ENCODE peak calls at places on chromosomes 12 and 14, in seven cellular contexts. S is PC-3, U is left ventricle myocardium inferior, Q is tibial artery, T is breast epithelium, N is thoracic aorta, Z is neuronal stem cell. Y is an unnamed sample. For H3K27me3 and H3K36me3, the result is how much of the 10 kb centered on the place peaks cover.

GRCh38 chr12:127191124-127191523 is 1075.8 kb upstream of the TMEM132C start:
- DNase-seq in S (peak), U (no peak), Q (no peak), T (no peak), N (no peak), Z (no peak), Y (no peak)

GRCh38 chr14:79551591-79551990 is 659.7 kb downstream of the DIO2 start:
- DNase-seq in S (no peak), U (no peak), Q (no peak), T (no peak), N (no peak), Z (no peak), Y (no peak)

GRCh38 chr12:122402264-122402663 is 20.2 kb downstream of the CLIP1 start:
- DNase-seq in S (no peak), U (no peak), Q (peak), T (no peak), N (no peak), Z (no peak), Y (no peak)

GRCh38 chr14:44404021-44404420 is 103.1 kb downstream of the FSCB start:
- DNase-seq in S (peak), U (no peak), Q (no peak), T (no peak), N (no peak), Z (no peak), Y (no peak)

GRCh38 chr12:88339966-88340365 is 197.9 kb downstream of the TMTC3 start:
- DNase-seq in S (no peak), U (no peak), Q (no peak), T (no peak), N (no peak), Z (no peak), Y (no peak)

GRCh38 chr12:80861636-80862378 is 75.9 kb downstream of the LIN7A start:
- DNase-seq in S (no peak), U (no peak), Q (no peak), T (no peak), N (no peak), Z (no peak), Y (no peak)

GRCh38 chr14:87529081-87529480 is 463.9 kb downstream of the GALC start:
- DNase-seq in S (no peak), U (no peak), Q (no peak), T (no peak), N (no peak), Z (no peak), Y (no peak)

GRCh38 chr14:95256011-95256775 is 63.5 kb downstream of the CLMN start:
- DNase-seq in S (no peak), U (no peak), Q (no peak), T (no peak), N (no peak), Z (no peak), Y (no peak)

GRCh38 chr14:93231129-93231979 is 24.3 kb downstream of the UBR7 start:
- DNase-seq in S (peak), U (peak), Q (no peak), T (no peak), N (no peak), Z (no peak), Y (no peak)

GRCh38 chr12:103848917-103849491 is 8.0 kb upstream of the NT5DC3 start:
- DNase-seq in S (no peak), U (no peak), Q (no peak), T (no peak), N (no peak), Z (no peak), Y (no peak)

GRCh38 chr12:100234591-100235304 is 32.1 kb downstream of the DEPDC4 start:
- DNase-seq in S (peak), U (no peak), Q (no peak), T (no peak), N (no peak), Z (no peak), Y (no peak)

GRCh38 chr12:100953217-100953616 is 158.6 kb downstream of the ANO4 start:
- DNase-seq in S (no peak), U (no peak), Q (no peak), T (no peak), N (no peak), Z (no peak), Y (no peak)

GRCh38 chr12:108683906-108684556 is 47.3 kb downstream of the CORO1C start:
- DNase-seq in S (no peak), U (no peak), Q (no peak), T (no peak), N (no peak), Z (no peak), Y (no peak)

GRCh38 chr12:98516184-98516873 is 939 bp downstream of the TMPO start:
- DNase-seq in S (peak), U (peak), Q (peak), T (peak), N (no peak), Z (peak), Y (peak)

GRCh38 chr14:77088219-77088618 is 9.8 kb upstream of the CIPC start:
- DNase-seq in S (peak), U (no peak), Q (no peak), T (peak), N (no peak), Z (no peak), Y (no peak)

GRCh38 chr14:93430889-93431670 is at the start of gene UNC79:
- DNase-seq in S (no peak), U (no peak), Q (no peak), T (no peak), N (no peak), Z (peak), Y (no peak)

GRCh38 chr12:22117551-22117950 is 71.5 kb downstream of the CMAS start:
- DNase-seq in S (no peak), U (no peak), Q (no peak), T (no peak), N (no peak), Z (no peak), Y (no peak)

GRCh38 chr14:94676495-94677238 is 64.5 kb downstream of the SERPINA3 start:
- DNase-seq in S (no peak), U (no peak), Q (peak), T (no peak), N (no peak), Z (no peak), Y (peak)

GRCh38 chr12:95787274-95787814 is 3.2 kb downstream of the NTN4 start:
- DNase-seq in S (no peak), U (no peak), Q (no peak), T (no peak), N (no peak), Z (no peak), Y (no peak)

GRCh38 chr12:95790912-95791849 is 617 bp upstream of the NTN4 start:
- DNase-seq in S (peak), U (no peak), Q (peak), T (peak), N (no peak), Z (peak), Y (peak)

GRCh38 chr12:95789126-95790024 is 1.2 kb downstream of the NTN4 start:
- DNase-seq in S (peak), U (peak), Q (peak), T (peak), N (no peak), Z (peak), Y (peak)

GRCh38 chr12:95788637-95789036 is 1.9 kb downstream of the NTN4 start:
- DNase-seq in S (peak), U (no peak), Q (no peak), T (no peak), N (no peak), Z (no peak), Y (no peak)

DNA sequence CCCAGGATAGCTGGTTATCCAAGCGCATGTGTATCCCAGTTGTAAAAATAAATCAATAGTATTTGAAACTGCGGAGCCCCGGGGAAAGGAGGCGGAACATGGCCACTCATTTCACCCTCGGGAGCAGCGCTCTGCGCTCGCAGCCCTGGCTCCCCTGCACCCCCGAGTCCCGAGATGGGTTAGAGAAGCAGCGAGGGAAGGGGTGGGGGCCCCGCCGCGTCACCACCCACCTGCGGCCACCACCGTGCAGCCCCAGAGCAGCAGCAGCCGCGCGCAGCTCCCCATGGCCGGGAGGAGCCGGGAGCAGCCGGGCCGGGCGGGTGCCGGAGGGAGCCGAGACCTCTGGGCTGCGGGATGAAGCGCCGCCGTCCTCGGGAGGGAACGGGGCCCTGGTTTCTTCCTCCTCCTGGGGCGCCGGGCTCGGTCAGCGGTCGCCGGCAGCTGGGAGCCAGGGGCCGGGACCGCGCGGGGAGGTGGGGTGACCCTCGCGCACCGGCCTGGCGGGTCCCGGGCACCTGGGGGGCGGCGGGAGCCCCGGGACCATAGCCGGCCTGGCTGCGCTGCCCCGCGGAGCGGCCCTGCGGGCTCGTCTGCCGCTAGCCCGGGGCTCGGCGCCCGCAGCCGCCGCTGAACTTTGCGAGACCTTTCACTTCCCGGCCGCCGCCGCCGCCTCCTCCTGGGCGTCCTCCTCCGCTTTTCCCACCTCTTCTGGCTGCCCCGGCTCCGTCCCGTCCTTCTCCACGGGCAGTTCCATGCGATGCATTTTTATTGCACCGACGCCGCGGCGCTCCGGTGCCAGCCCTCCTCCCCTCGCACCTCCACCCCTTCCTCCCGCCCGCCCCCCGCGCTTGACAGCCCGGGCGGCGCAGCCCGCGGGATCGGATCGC is at the start of gene NTN4:
- DNase-seq in S (peak), U (peak), Q (peak), T (peak), N (no peak), Z (peak), Y (peak)
- H3K27ac ChIP-seq in S (peak), U (peak), Q (peak), T (peak), N (peak), Z (no peak), Y (peak)

GRCh38 chr14:103104389-103104653 is 9.8 kb downstream of the EXOC3L4 start:
- DNase-seq in S (no peak), U (no peak), Q (no peak), T (no peak), N (no peak), Z (no peak), Y (peak)

GRCh38 chr14:103102689-103103260 is 8.2 kb downstream of the EXOC3L4 start:
- DNase-seq in S (no peak), U (no peak), Q (no peak), T (no peak), N (no peak), Z (no peak), Y (no peak)

GRCh38 chr14:103105580-103106168 is 11.1 kb downstream of the EXOC3L4 start:
- DNase-seq in S (peak), U (no peak), Q (no peak), T (no peak), N (no peak), Z (no peak), Y (no peak)

GRCh38 chr14:103103461-103104388 is 9.2 kb downstream of the EXOC3L4 start:
- DNase-seq in S (peak), U (peak), Q (no peak), T (no peak), N (no peak), Z (no peak), Y (peak)

GRCh38 chr14:103104654-103105511 is 10.4 kb downstream of the EXOC3L4 start:
- DNase-seq in S (peak), U (peak), Q (no peak), T (no peak), N (no peak), Z (no peak), Y (no peak)
- H3K27me3 ChIP-seq in S (under half), U (half or more), Q (under half), T (under half), N (under half), Z (under half), Y (under half)

DNA sequence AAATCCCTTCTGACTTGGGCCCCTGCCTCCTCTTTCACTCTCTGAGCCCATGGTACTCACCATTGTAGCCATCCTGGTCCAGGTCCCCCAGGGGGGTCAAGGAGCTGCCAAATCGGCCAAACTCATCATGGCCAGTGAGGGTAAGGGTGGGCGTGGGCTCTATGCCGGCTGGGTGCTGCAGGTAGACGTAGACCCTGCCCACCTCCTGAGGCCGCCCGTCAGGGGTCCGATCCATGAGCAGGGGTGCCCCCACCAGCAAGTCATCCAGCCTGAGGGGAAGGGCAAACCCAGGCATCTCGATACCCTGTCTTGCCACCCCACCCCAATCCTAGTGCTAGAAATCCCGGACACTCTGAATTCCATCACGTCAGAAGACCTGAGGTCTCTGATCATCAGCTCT is 14.0 kb downstream of the ITGA5 start:
- DNase-seq in S (no peak), U (no peak), Q (no peak), T (no peak), N (no peak), Z (no peak), Y (no peak)
- H3K36me3 ChIP-seq in S (under half), U (half or more), Q (half or more), T (under half), N (half or more), Z (half or more), Y (under half)

DNA sequence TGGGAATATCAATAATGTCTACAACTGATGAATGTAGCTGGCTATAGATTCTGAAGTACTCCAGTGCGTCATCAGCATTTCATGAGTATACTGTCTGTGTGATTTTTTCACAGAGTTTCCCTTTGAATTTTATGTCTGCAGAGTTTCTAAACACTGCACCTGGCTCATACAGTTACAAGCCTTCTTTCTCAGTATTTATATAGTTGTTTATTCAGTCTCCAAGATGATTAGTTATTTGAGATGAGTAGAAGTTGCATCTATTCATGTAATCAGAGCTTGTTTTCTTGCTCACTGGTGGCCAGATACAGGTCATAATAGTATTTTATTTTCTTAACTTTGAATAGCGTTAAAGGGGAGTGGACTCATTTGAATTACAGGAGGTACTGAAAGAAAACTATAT is 222.4 kb downstream of the RAD51B start:
- DNase-seq in S (no peak), U (no peak), Q (no peak), T (no peak), N (no peak), Z (no peak), Y (no peak)
- H3K27ac ChIP-seq in S (no peak), U (no peak), Q (peak), T (no peak), N (no peak), Z (no peak), Y (no peak)